ENCODE peak calls at places on chromosome 4, in four cellular contexts. Y is K562, J is HepG2, V is GM12878. E is an unnamed sample.

GRCh38 chr4:15654556-15655222 is 468 bp downstream of the FBXL5 start:
- DNase-seq in Y (peak; percentile 60), V (no peak), J (peak; percentile 15), E (peak; percentile 19)

GRCh38 chr4:14607001-14607400 is 395.3 kb upstream of the CPEB2 start:
- DNase-seq in Y (no peak), J (no peak), V (no peak), E (no peak)

GRCh38 chr4:145609494-145610427 is 9.4 kb upstream of the MMAA start:
- DNase-seq in V (peak; percentile 58), Y (peak; percentile 12), J (peak; percentile 58), E (peak; percentile 10)

GRCh38 chr4:6199344-6199921 is 916 bp downstream of the JAKMIP1 start:
- DNase-seq in Y (no peak), J (no peak), V (no peak), E (peak; percentile 19)

GRCh38 chr4:84750260-84750955 is 167.5 kb downstream of the CDS1 start:
- DNase-seq in V (no peak), Y (peak; percentile 38), J (peak; percentile 27), E (peak; percentile 29)

GRCh38 chr4:18689308-18689915 is 667.9 kb upstream of the LCORL start:
- DNase-seq in Y (peak; percentile 20), J (peak; percentile 16), V (no peak), E (peak; percentile 36)

GRCh38 chr4:3192188-3192587 is 56.8 kb upstream of the MSANTD1 start:
- DNase-seq in J (no peak), Y (no peak), V (no peak), E (no peak)

GRCh38 chr4:130422255-130422654 is 1326.3 kb downstream of the C4orf33 start:
- DNase-seq in J (no peak), V (no peak), Y (no peak), E (no peak)

GRCh38 chr4:3300198-3300671 is 7.4 kb downstream of the RGS12 start:
- DNase-seq in V (no peak), J (no peak), Y (no peak), E (no peak)

GRCh38 chr4:16125571-16126445 is 42.0 kb upstream of the PROM1 start:
- DNase-seq in Y (no peak), V (no peak), J (no peak), E (no peak)

GRCh38 chr4:151195801-151196200 is 81.2 kb upstream of the PRSS48 start:
- DNase-seq in Y (no peak), V (no peak), J (no peak), E (peak; percentile 10)

GRCh38 chr4:161280929-161281328 is 882.9 kb downstream of the FSTL5 start:
- DNase-seq in V (no peak), Y (no peak), J (no peak), E (no peak)

GRCh38 chr4:123248260-123248659 is 148.3 kb upstream of the SPRY1 start:
- DNase-seq in J (no peak), V (no peak), Y (no peak), E (no peak)

GRCh38 chr4:172042714-172043114 is 229.5 kb downstream of the GALNTL6 start:
- DNase-seq in J (peak; percentile 7), Y (peak; percentile 4), V (no peak), E (peak; percentile 6)

GRCh38 chr4:146367347-146367746 is 153.0 kb downstream of the REELD1 start:
- DNase-seq in V (no peak), J (no peak), Y (no peak), E (no peak)

GRCh38 chr4:75845992-75846391 is 56.3 kb downstream of the PPEF2 start:
- DNase-seq in Y (no peak), V (no peak), J (no peak), E (peak; percentile 15)

GRCh38 chr4:185318679-185319078 is 77.0 kb downstream of the LRP2BP start:
- DNase-seq in Y (peak; percentile 45), V (no peak), J (peak; percentile 81), E (peak; percentile 50)

GRCh38 chr4:126386512-126386911 is 1071.8 kb downstream of the FAT4 start:
- DNase-seq in V (no peak), J (no peak), Y (no peak), E (no peak)

GRCh38 chr4:147174561-147174960 is 228.9 kb upstream of the TTC29 start:
- DNase-seq in J (no peak), Y (no peak), V (no peak), E (no peak)

GRCh38 chr4:40916218-40916555 is 166.4 kb downstream of the NSUN7 start:
- DNase-seq in J (no peak), V (no peak), Y (no peak), E (no peak)

GRCh38 chr4:101019941-101020401 is 327.4 kb downstream of the PPP3CA start:
- DNase-seq in V (peak; percentile 45), J (peak; percentile 25), Y (no peak), E (no peak)

GRCh38 chr4:98674404-98675173 is 16.2 kb upstream of the TSPAN5 start:
- DNase-seq in Y (no peak), J (no peak), V (no peak), E (no peak)

GRCh38 chr4:151604238-151604637 is 156.6 kb downstream of the GATB start:
- DNase-seq in J (no peak), Y (no peak), V (no peak), E (peak; percentile 3)

GRCh38 chr4:176270669-176271068 is 1.6 kb upstream of the ASB5 start:
- DNase-seq in J (peak; percentile 20), Y (no peak), V (no peak), E (peak; percentile 86)

GRCh38 chr4:139229534-139230039 is 50.4 kb downstream of the MGARP start:
- DNase-seq in Y (peak; percentile 27), J (peak; percentile 50), V (no peak), E (peak; percentile 29)

DNA sequence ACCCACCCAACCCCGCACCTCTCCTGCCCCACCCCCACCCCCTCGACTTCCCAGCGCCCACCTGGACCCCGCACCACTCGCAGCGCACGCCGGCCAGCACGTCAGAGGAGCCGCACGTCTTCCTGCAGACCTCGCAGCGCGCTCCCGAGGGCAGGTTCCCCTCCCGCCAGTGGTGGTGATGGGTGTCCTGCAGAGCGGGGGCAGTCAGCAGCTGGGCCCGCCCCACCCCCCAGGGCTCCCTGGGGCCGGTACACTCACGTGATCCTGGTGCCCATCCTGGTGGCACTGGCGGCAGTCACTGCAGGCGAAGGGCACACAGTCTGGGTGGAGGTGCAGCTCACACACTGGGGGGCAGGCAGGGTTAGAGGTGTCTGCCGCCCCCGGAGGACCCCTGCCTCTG is 5.1 kb downstream of the DGKQ start:
- DNase-seq in J (no peak), Y (no peak), V (no peak), E (no peak)
- TF ChIP-seq CHD4 in J (no peak), Y (no peak), V (no peak), E (no peak)

DNA sequence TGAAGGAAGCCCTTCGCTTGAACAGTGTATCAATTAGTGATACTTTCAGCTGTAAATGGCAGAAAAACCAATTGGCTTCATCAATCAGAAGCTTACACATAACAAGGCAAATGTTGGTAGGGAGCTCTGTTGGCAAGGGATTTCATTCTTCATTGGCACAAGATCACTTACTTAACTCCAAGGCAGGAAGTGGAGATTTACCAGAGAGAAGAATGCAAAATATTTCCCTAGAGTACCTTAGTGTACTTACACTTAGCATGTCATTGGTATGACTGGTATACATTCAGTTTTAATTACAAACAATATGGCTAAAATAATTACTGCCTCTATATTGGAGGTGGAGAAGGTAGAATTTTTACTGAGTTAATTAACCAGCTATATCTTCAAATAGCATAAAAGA is 545.0 kb downstream of the GABRG1 start:
- DNase-seq in Y (no peak), V (no peak), J (no peak), E (no peak)
- TF ChIP-seq CHD4 in Y (no peak), V (no peak), J (no peak), E (no peak)

DNA sequence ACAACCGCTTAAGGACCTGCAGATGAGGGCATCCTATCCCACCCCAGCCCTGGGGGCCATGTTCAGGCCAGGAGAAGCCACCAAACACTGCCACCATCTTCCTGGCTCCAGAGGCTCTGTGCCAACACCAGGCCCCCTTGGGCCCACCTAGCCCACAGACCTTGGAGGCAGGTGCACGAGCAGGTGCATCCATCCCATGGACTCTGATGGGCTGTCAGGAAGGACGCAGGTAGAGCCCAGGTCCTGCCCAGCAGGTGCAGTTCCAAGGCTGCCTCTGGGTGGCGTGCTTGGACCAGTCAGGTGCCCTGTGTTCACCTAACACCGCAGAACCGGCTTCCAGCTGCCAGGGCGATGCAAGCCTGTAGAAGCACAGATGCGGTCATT is 22.8 kb upstream of the PDE6B start:
- DNase-seq in Y (peak; percentile 73), V (no peak), J (peak; percentile 60), E (no peak)
- TF ChIP-seq CHD4 in Y (no peak), V (no peak), J (no peak), E (no peak)

DNA sequence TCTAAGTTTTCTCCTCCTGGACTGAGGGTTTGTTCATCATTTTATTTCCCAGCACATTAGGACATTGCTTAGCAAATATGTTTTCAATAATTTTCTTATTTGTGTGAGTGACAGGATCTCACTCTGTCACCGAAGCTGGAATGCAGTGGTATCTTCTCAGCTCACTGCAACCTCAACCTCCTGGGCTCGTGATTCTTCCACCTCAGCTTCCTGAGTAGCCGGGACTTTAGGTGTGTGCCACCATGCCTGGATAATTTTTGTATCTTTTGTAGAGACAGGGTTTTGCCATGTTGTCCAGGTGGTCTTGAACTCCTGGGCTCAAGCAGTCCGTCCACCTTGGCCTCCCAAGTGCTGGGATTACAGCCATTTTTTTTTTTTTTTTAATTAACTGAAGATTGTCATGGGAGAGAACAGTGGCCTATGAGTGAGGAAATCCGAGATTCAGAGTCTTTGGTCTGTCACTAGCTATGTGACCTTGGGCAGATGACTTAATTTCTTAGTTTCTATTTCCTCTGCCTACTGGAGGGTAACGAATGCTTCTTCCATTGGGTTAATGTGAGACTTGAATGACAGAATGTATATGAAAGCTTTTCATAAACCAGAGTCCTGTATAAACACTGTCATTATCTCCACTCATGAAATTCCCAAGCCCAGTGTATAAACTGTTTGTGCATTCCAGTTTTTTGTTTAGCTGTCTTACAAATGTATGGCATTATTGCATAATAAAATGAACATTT is 23.9 kb downstream of the MOB1B start:
- DNase-seq in J (no peak), Y (no peak), V (peak; percentile 58), E (no peak)
- TF ChIP-seq CHD4 in J (no peak), Y (no peak), V (no peak), E (no peak)

GRCh38 chr4:118814901-118815300 is 21.0 kb downstream of the SEC24D start:
- DNase-seq in V (no peak), J (no peak), Y (no peak), E (no peak)

GRCh38 chr4:118813561-118813960 is 22.4 kb downstream of the SEC24D start:
- DNase-seq in V (no peak), Y (no peak), J (no peak), E (no peak)

GRCh38 chr4:118817178-118817930 is 18.6 kb downstream of the SEC24D start:
- DNase-seq in Y (no peak), J (no peak), V (no peak), E (no peak)

GRCh38 chr4:118814054-118814453 is 21.9 kb downstream of the SEC24D start:
- DNase-seq in Y (no peak), V (no peak), J (no peak), E (no peak)

DNA sequence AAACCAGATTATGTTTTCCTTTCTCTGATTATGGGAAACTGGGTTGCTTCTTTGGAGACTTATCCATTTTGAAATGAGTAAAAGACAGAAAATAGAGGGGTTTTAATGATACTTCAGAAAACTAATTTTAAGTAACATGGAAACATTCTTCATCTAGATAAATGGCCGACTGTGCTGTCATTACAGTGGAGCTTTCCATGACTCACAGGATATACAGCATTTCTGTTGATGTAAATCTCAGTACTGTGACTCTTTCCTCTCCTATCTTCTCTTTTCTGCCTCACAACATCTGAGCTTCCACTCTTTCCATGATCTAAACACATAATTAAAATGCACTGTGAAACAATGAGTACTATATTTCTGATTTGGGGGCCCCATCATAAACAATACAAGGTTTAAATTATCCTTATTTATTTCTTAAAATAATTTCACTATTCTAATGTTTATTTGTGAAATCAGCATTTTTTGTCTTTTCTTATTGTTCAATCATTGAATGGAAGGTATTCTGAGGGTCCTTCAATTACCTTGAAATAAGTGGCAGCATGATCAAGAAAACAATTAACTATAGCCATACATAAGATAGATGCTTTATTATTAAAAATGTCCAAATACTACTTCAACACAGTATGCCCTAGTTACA is 19.3 kb downstream of the SEC24D start:
- DNase-seq in Y (no peak), J (no peak), V (no peak), E (no peak)
- TF ChIP-seq CHD4 in Y (no peak), J (no peak), V (no peak), E (no peak)